ENCODE peak calls at places on chromosomes 5 and 9, in eight cellular contexts. Z is MM.1S, Q is testis, W is PC-3, I is lower lobe of right lung, O is Panc1, U is astrocyte, D is BE2C. P is an unnamed sample. For H3K27me3, the result is how much of the 10 kb centered on the place peaks cover.

GRCh38 chr5:96669919-96670318 is 7.7 kb downstream of the CAST start:
- DNase-seq in W (no peak), D (no peak), I (no peak), O (no peak), Q (no peak), Z (no peak), U (no peak), P (no peak)

GRCh38 chr5:116453920-116454319 is 120.7 kb downstream of the SEMA6A start:
- DNase-seq in Z (no peak), I (no peak), U (no peak), D (no peak), O (no peak), Q (no peak), W (no peak), P (no peak)

GRCh38 chr5:94433393-94434149 is 184.8 kb downstream of the KIAA0825 start:
- DNase-seq in Q (no peak), W (peak), U (peak), D (no peak), I (no peak), Z (peak), O (no peak), P (no peak)

GRCh38 chr5:1052076-1052475 is 43.5 kb downstream of the NKD2 start:
- DNase-seq in U (no peak), Q (no peak), D (no peak), I (no peak), W (no peak), O (no peak), Z (no peak), P (no peak)

GRCh38 chr5:84251503-84251902 is 133.2 kb downstream of the EDIL3 start:
- DNase-seq in U (no peak), I (no peak), O (no peak), Q (no peak), D (no peak), W (no peak), Z (no peak), P (no peak)

GRCh38 chr9:6049798-6050197 is 34.4 kb upstream of the RANBP6 start:
- DNase-seq in I (no peak), U (no peak), D (no peak), O (no peak), Z (peak), Q (peak), W (peak), P (no peak)

GRCh38 chr5:109857405-109858031 is 167.8 kb downstream of the MAN2A1 start:
- DNase-seq in Q (no peak), U (no peak), O (no peak), W (peak), D (no peak), Z (peak), I (no peak), P (no peak)

GRCh38 chr9:92185681-92186080 is 70.5 kb upstream of the SPTLC1 start:
- DNase-seq in U (no peak), D (no peak), Z (no peak), I (no peak), Q (no peak), W (no peak), O (no peak), P (no peak)

GRCh38 chr9:6899274-6899673 is 141.5 kb downstream of the KDM4C start:
- DNase-seq in W (no peak), U (no peak), O (no peak), I (no peak), Q (no peak), D (no peak), Z (no peak), P (no peak)

GRCh38 chr9:33106827-33107621 is 30.6 kb upstream of the SMU1 start:
- DNase-seq in Z (no peak), Q (peak), I (no peak), D (peak), O (no peak), U (peak), W (peak), P (no peak)

GRCh38 chr9:113853333-113853732 is 22.8 kb upstream of the ZNF618 start:
- DNase-seq in O (peak), Q (no peak), I (no peak), W (peak), U (no peak), Z (peak), D (no peak), P (peak)

GRCh38 chr9:120344230-120344629 is 235.7 kb downstream of the CDK5RAP2 start:
- DNase-seq in I (no peak), U (peak), O (no peak), Q (no peak), Z (no peak), W (peak), D (no peak), P (no peak)

GRCh38 chr5:1864896-1865440 is 17.8 kb downstream of the IRX4 start:
- DNase-seq in O (no peak), I (no peak), Z (no peak), U (no peak), W (no peak), Q (no peak), D (no peak), P (no peak)

GRCh38 chr5:56305001-56305400 is 71.9 kb upstream of the ANKRD55 start:
- DNase-seq in D (peak), I (no peak), Z (no peak), O (no peak), Q (no peak), W (no peak), U (no peak), P (no peak)

GRCh38 chr5:170704417-170705195 is 78.9 kb upstream of the GABRP start:
- DNase-seq in O (no peak), D (no peak), Z (no peak), Q (no peak), I (no peak), U (no peak), W (no peak), P (no peak)

GRCh38 chr5:170467000-170467707 is 36.7 kb upstream of the KCNIP1 start:
- DNase-seq in U (peak), D (no peak), Q (no peak), W (peak), I (no peak), Z (no peak), O (peak), P (no peak)

GRCh38 chr5:77638763-77639451 is 394 bp upstream of the OTP start:
- DNase-seq in Q (no peak), D (peak), U (no peak), O (no peak), W (no peak), I (no peak), Z (no peak), P (no peak)

GRCh38 chr9:109411818-109412352 is 86.2 kb downstream of the PTPN3 start:
- DNase-seq in D (peak), Z (peak), I (no peak), W (peak), Q (peak), U (peak), O (peak), P (peak)

GRCh38 chr5:172690258-172691075 is 49.4 kb downstream of the NEURL1B start:
- DNase-seq in O (no peak), D (no peak), Q (no peak), U (no peak), W (no peak), I (no peak), Z (no peak), P (no peak)

GRCh38 chr5:158434749-158435148 is 575.8 kb upstream of the CLINT1 start:
- DNase-seq in O (no peak), W (no peak), I (no peak), U (no peak), Z (peak), D (no peak), Q (no peak), P (no peak)
- H3K4me3 ChIP-seq in O (no peak), W (no peak), I (no peak), U (no peak), Z (peak), D (no peak), Q (no peak), P (no peak)

DNA sequence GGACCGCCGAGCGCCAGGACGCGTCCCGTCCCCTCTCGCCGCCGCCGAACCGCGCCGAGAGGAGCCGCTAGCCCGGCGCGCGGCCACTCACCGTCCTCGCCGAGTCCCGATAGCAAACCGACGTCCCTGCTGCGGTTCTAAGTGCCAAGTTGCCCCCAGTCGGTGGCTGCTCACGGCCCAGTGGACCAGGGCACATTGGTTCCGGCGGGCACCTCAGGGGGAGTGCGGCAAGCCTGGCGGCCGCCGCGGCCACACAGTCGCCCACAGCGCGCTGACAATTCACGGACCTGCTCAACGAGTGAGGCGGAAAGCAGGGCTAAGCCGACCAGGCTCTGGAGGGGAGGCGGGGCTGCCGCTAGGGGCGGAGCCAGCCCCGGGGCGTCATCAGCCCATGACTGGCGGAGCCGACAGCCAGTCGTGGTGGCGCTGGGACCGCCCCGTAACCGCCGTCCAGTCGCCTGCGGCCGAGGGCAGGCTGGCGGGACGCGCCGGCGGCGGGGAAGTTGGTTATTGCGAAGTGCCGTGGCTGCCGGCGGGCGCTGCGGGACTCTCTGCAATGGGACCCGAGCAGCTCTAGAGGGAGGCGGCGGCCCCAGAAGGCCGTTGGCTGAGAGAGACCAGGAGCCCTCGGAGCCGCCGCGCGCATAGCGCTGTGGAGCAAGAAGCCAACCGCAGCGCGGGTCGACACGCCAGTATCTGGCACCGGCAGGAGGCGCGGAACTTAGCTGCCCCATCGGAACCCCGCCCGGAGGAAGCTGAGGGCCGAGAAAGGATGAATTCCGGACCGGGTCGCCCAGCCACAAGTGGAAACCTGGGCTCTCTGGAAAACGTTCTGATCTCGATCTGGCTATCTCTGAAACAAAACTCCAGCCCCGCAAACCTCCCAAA is at the start of gene MARCHF3:
- DNase-seq in Q (peak), D (peak), U (peak), W (peak), I (peak), O (peak), Z (peak), P (peak)
- TF ChIP-seq CTCF in Q (no peak), D (no peak), U (no peak), W (peak), I (peak), O (peak), Z (peak), P (peak)

DNA sequence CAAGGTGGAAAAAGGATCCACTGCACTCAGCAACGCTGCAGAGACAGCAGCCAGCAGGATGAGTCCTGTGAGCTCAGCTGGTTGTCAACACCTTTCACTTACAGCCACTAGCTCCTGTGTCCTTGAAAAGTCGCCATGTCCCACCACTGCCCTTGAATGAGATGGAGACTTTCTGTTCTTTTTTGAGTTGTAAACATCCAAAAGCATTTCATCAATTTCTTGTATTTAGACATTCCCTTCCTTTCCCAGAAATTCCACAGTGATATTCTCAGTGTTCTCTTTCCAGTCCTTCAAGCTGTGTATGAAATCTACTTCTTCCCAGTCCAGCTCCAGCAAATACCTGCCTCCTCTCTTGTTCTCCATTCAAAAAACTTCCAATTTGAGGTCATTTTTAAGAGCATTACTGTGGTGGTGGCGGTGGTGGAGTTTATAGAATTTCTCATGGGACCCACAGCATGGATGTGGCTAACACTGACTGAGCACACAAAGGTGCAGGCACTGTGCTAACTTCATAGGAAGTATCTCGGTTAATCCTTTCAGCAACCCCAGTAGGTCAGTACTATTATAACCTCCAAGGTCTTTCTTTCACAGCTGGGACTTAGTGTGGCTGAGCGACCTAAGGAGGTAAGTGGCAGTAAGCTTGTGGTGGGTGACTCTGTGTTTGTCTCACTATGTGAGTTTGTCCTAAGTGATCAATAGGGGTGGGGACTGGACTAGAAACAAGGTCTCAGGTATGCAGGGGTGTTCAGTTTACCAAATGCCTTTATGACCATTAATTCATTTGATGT is 15.0 kb upstream of the GPX3 start:
- DNase-seq in O (no peak), D (no peak), U (no peak), Q (peak), Z (no peak), W (no peak), I (no peak), P (peak)
- H3K27me3 ChIP-seq in O (under half), D (under half), U (under half), Q (under half), Z (under half), W (under half), I (under half), P (under half)

GRCh38 chr9:125409217-125409636 is 147.6 kb downstream of the GAPVD1 start:
- DNase-seq in O (no peak), U (no peak), W (no peak), I (no peak), D (no peak), Z (no peak), Q (no peak), P (peak)

GRCh38 chr9:125407432-125407973 is 145.9 kb downstream of the GAPVD1 start:
- DNase-seq in D (no peak), O (no peak), U (no peak), Z (no peak), W (no peak), I (no peak), Q (no peak), P (peak)

GRCh38 chr9:125409637-125410521 is 148.3 kb downstream of the GAPVD1 start:
- DNase-seq in Z (peak), U (peak), O (peak), Q (peak), W (peak), D (peak), I (no peak), P (peak)

GRCh38 chr9:125406812-125407087 is 145.1 kb downstream of the GAPVD1 start:
- DNase-seq in D (no peak), Z (no peak), U (no peak), I (no peak), Q (no peak), O (no peak), W (no peak), P (no peak)

DNA sequence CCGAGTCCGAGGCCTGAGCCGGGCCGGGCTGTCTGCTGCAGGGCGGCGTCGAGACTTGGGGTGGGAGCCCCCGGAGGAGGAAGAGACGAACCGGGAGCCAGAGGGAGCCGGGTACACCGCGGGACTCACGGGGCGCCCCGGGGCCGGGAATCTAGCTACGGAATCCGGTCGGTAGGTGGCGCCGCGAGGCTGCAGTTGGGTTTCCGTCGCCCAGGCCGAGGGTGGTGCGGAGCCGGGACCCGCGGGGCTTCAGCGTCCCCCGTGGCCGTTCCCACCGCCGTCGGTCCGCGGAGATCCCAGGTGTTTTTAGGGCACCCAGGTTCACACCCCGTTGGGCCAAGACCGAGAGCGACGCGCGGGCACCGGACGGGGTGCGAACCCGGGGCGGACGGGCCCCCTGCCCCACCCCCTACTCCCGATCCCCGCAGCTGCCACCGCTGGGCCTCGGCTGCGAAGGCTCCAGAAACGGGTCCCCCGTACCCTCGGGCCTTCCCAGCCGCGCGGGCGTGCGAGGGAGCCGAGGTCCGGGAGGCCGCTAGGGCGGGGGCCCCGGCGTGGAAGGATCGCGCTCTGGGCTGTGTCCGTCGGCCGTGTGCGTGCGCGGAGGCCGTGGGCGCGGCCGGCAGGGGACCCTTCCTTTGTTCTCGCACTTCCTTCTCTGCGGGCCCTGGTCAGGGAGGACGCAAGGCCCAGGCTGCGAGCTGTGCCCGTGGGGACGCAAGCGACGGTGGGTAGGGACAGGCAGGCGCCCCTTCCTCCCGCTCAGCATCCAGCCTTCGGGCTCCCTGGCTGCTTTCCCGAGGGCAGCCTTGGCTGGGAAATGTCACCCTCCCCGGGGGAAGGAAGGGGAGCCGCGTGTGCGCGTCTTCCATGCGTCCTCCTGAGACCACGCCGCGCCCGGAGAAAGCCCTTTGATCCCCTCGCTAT is 146.6 kb downstream of the GAPVD1 start:
- DNase-seq in Q (peak), I (peak), Z (peak), D (peak), W (peak), U (no peak), O (no peak), P (peak)
- H3K4me3 ChIP-seq in Q (peak), I (peak), Z (peak), D (peak), W (peak), U (peak), O (peak), P (peak)

GRCh38 chr9:22307013-22307711 is 139.5 kb upstream of the DMRTA1 start:
- DNase-seq in I (no peak), Q (peak), U (peak), D (peak), W (peak), O (no peak), Z (peak), P (peak)
- TF ChIP-seq CTCF in I (peak), Q (peak), U (peak), D (peak), W (peak), O (no peak), Z (peak), P (peak)

GRCh38 chr9:94610181-94610591 is 16.6 kb upstream of the FBP2 start:
- DNase-seq in W (no peak), Z (no peak), U (no peak), I (no peak), Q (no peak), D (peak), O (no peak), P (no peak)
- H3K27me3 ChIP-seq in W (under half), Z (under half), U (under half), I (under half), Q (under half), D (under half), O (under half), P (under half)

GRCh38 chr5:134403951-134404350 is 7.7 kb downstream of the CDKN2AIPNL start:
- DNase-seq in Z (no peak), I (no peak), Q (no peak), D (no peak), U (no peak), O (no peak), W (peak), P (no peak)
- H3K4me3 ChIP-seq in Z (no peak), I (no peak), Q (no peak), D (no peak), U (no peak), O (no peak), W (no peak), P (no peak)

GRCh38 chr5:130871346-130872086 is 293.5 kb downstream of the HINT1 start:
- DNase-seq in W (peak), U (peak), I (no peak), O (peak), Z (peak), D (peak), Q (peak), P (peak)
- TF ChIP-seq CTCF in W (peak), U (peak), I (peak), O (peak), Z (peak), D (peak), Q (peak), P (peak)